ENCODE peak calls at places on chromosome 1, in ten cellular contexts. N is activated naive CD4-positive, alpha-beta T cell treated with anti-CD3 and anti-CD28 coated beads, Interleukin-2, amount 50 U/mL, for 16 hours; B is T-helper 2 cell; I is brain microvascular endothelial cell; G is stimulated activated CD4-positive, alpha-beta T cell treated with anti-CD3 and anti-CD28 coated beads, Interleukin-4, amount 100 ng/mL, for 24 hours; K is left ventricle myocardium superior; P is heart right ventricle; T is LoVo; Z is EH; W is NCI-H345. S is an unnamed sample.

GRCh38 chr1:173258484-173259264 is 51.5 kb upstream of the TNFSF4 start:
- DNase-seq in Z (peak; percentile 94), P (no peak), T (no peak), K (no peak), W (no peak), I (no peak), N (no peak), G (no peak), B (no peak), S (no peak)

GRCh38 chr1:149917590-149918144 is at the start of gene SV2A:
- DNase-seq in T (no peak), P (no peak), I (no peak), G (peak; percentile 47), K (peak; percentile 40), B (peak; percentile 13), Z (peak; percentile 72), N (peak; percentile 52), W (peak; percentile 93), S (no peak)

GRCh38 chr1:182617734-182618288 is 13.6 kb upstream of the RGS16 start:
- DNase-seq in G (no peak), T (no peak), Z (peak; percentile 30), K (no peak), I (peak; percentile 28), P (no peak), W (peak; percentile 34), N (no peak), B (no peak), S (no peak)

GRCh38 chr1:247681288-247681897 is 1.9 kb upstream of the OR13G1 start:
- DNase-seq in B (no peak), K (no peak), N (peak; percentile 23), I (peak; percentile 28), P (peak; percentile 5), T (peak; percentile 69), G (peak; percentile 32), W (peak; percentile 12), Z (no peak), S (no peak)

GRCh38 chr1:40906781-40907400 is 44.7 kb upstream of the CITED4 start:
- DNase-seq in W (no peak), P (no peak), N (no peak), K (no peak), Z (no peak), T (no peak), I (no peak), B (no peak), G (no peak), S (no peak)

GRCh38 chr1:225458222-225458631 is 30.4 kb upstream of the LBR start:
- DNase-seq in Z (peak; percentile 71), G (no peak), T (no peak), K (no peak), W (no peak), I (peak; percentile 66), P (no peak), B (no peak), N (no peak), S (no peak)

GRCh38 chr1:53543130-53543770 is 84.1 kb downstream of the DMRTB1 start:
- DNase-seq in K (peak; percentile 2), I (no peak), T (no peak), Z (peak; percentile 42), N (no peak), G (no peak), W (no peak), B (no peak), P (no peak), S (peak; percentile 4)

GRCh38 chr1:43286115-43286514 is 734 bp upstream of the C1orf210 start:
- DNase-seq in Z (no peak), N (no peak), T (no peak), K (no peak), P (no peak), I (no peak), W (no peak), G (no peak), B (no peak), S (no peak)

GRCh38 chr1:211557894-211558625 is 20.9 kb downstream of the SLC30A1 start:
- DNase-seq in I (no peak), N (no peak), P (no peak), T (no peak), K (no peak), Z (no peak), W (no peak), G (no peak), B (no peak), S (no peak)

GRCh38 chr1:39293375-39294070 is 89.0 kb downstream of the MACF1 start:
- DNase-seq in W (no peak), Z (peak; percentile 46), G (no peak), P (no peak), K (no peak), I (no peak), N (no peak), T (no peak), B (no peak), S (no peak)